ENCODE peak calls at places on chromosomes 5 and 9, in five cellular contexts. E, K, H, Q and V are unnamed samples.

GRCh38 chr5:62284946-62285891 is 20.8 kb upstream of the KIF2A start:
- DNase-seq in K (no peak), H (no peak), Q (no peak), E (no peak), V (no peak)

GRCh38 chr9:20579544-20580309 is 42.6 kb downstream of the MLLT3 start:
- DNase-seq in K (no peak), H (no peak), E (no peak), Q (no peak), V (no peak)

GRCh38 chr5:57422993-57423392 is 59.6 kb downstream of the ACTBL2 start:
- DNase-seq in H (peak; percentile 69), K (no peak), Q (no peak), E (no peak), V (no peak)

GRCh38 chr9:74609671-74610416 is 112.7 kb downstream of the RORB start:
- DNase-seq in Q (no peak), K (no peak), E (peak; percentile 46), H (no peak), V (no peak)

GRCh38 chr5:132083065-132083678 is 9.6 kb downstream of the CSF2 start:
- DNase-seq in E (no peak), H (no peak), K (no peak), Q (no peak), V (no peak)

GRCh38 chr5:170302729-170303501 is 5.3 kb upstream of the LCP2 start:
- DNase-seq in K (no peak), Q (peak; percentile 62), E (no peak), H (peak; percentile 63), V (no peak)

GRCh38 chr5:174751154-174751990 is 27.0 kb downstream of the MSX2 start:
- DNase-seq in Q (no peak), K (no peak), E (peak; percentile 81), H (no peak), V (no peak)

GRCh38 chr9:86720893-86721698 is 226.2 kb downstream of the GAS1 start:
- DNase-seq in Q (peak; percentile 31), K (no peak), H (no peak), E (peak; percentile 37), V (no peak)

GRCh38 chr9:123044556-123044955 is 11.1 kb downstream of the GPR21 start:
- DNase-seq in K (peak; percentile 90), Q (no peak), E (no peak), H (no peak), V (no peak)

GRCh38 chr5:69368458-69369368 is 607 bp downstream of the AK6 start:
- DNase-seq in H (no peak), E (peak; percentile 51), Q (no peak), K (peak; percentile 56), V (no peak)

GRCh38 chr9:75369989-75370388 is 281.7 kb downstream of the OSTF1 start:
- DNase-seq in Q (no peak), E (no peak), H (no peak), K (no peak), V (no peak)

GRCh38 chr9:114592356-114592755 is 4.8 kb downstream of the ATP6V1G1 start:
- DNase-seq in K (no peak), H (no peak), Q (no peak), E (peak; percentile 54), V (no peak)

GRCh38 chr9:131954299-131954698 is 125.4 kb downstream of the MED27 start:
- DNase-seq in K (no peak), E (peak; percentile 71), H (no peak), Q (no peak), V (no peak)

GRCh38 chr9:128048663-128049062 is 18.5 kb downstream of the NAIF1 start:
- DNase-seq in H (no peak), E (no peak), Q (no peak), K (no peak), V (no peak)

GRCh38 chr5:124162782-124163532 is 583.5 kb downstream of the ZNF608 start:
- DNase-seq in H (peak; percentile 32), E (no peak), Q (no peak), K (no peak), V (no peak)

GRCh38 chr5:17217421-17218352 is at the start of gene BASP1:
- DNase-seq in E (peak; percentile 88), H (peak; percentile 73), K (peak; percentile 82), Q (peak; percentile 73), V (no peak)

GRCh38 chr9:35575478-35575877 is 29.6 kb upstream of the TESK1 start:
- DNase-seq in Q (no peak), H (no peak), E (no peak), K (no peak), V (no peak)

GRCh38 chr9:35577486-35577885 is 27.6 kb upstream of the TESK1 start:
- DNase-seq in Q (no peak), H (no peak), E (no peak), K (no peak), V (no peak)

GRCh38 chr9:35574578-35575104 is 30.4 kb upstream of the TESK1 start:
- DNase-seq in H (no peak), K (no peak), E (no peak), Q (no peak), V (no peak)

GRCh38 chr9:35579130-35579529 is 25.9 kb upstream of the TESK1 start:
- DNase-seq in Q (no peak), K (no peak), E (no peak), H (no peak), V (no peak)
- H3K27ac ChIP-seq in Q (no peak overlapping the region), K (no peak overlapping the region), E (no peak overlapping the region), H (no peak overlapping the region), V (no peak overlapping the region)

GRCh38 chr5:14109771-14110170 is 33.4 kb upstream of the TRIO start:
- DNase-seq in Q (no peak), K (peak; percentile 17), H (no peak), E (no peak), V (no peak)

GRCh38 chr5:14110196-14110595 is 32.9 kb upstream of the TRIO start:
- DNase-seq in K (peak; percentile 30), E (no peak), H (no peak), Q (no peak), V (no peak)

GRCh38 chr5:14107536-14107935 is 35.6 kb upstream of the TRIO start:
- DNase-seq in H (no peak), E (no peak), K (peak; percentile 20), Q (no peak), V (no peak)

GRCh38 chr5:14109041-14109747 is 33.9 kb upstream of the TRIO start:
- DNase-seq in Q (peak; percentile 55), E (no peak), H (no peak), K (peak; percentile 51), V (no peak)

GRCh38 chr5:14108170-14108996 is 34.8 kb upstream of the TRIO start:
- DNase-seq in Q (peak; percentile 29), K (peak; percentile 91), H (peak; percentile 44), E (peak; percentile 92), V (no peak)
- H3K27ac ChIP-seq in Q (no peak overlapping the region), K (peak overlapping the region; percentile 74), H (no peak overlapping the region), E (peak overlapping the region; percentile 4), V (peak overlapping the region; percentile 49)

DNA sequence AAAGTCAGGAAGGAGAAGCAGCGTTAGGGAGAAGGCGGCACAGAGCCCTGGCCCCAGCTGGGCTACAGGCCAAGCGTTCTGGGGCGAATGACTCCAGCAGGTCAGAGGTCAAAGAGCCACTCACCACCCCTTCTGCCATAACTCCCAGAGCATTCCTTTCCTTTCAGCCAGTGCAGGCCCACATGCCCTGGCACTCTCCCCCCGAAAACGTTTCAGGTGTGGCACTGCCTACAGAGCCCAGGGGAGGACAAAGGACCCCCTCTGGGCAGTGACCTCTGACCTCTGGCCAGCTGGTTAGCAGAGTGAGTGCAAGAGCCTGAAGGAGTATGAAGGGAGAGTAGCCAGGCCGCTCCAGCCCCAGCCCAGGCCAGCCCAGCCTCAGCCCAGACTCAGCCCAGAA is 4.9 kb downstream of the ABCA2 start:
- DNase-seq in K (no peak), Q (no peak), H (no peak), E (no peak), V (no peak)
- H3K27ac ChIP-seq in K (no peak overlapping the region), Q (no peak overlapping the region), H (no peak overlapping the region), E (no peak overlapping the region), V (no peak overlapping the region)

DNA sequence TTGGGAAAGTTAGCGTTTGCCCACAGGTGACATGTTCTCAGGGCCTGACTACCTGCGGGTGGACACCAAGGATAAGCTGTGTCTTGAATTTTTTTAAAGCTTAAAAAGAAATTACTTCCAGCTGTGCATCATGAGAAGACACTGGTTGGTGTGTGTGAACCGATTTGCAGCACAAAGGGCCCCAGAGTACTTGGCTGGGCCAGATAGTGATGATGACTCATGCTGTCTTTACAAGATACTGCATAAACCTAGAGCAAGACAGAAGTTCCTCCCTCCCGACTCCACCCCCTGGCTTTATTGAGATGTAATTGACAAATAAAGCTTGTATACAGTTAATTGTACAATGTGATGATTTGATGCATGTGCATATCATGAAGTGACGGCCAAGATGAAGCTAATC is 212.8 kb downstream of the NXNL2 start:
- DNase-seq in K (peak; percentile 94), E (peak; percentile 24), Q (no peak), H (peak; percentile 28), V (no peak)
- H3K27ac ChIP-seq in K (peak overlapping the region; percentile 65), E (no peak overlapping the region), Q (no peak overlapping the region), H (peak overlapping the region; percentile 85), V (peak overlapping the region; percentile 46)

GRCh38 chr9:97038551-97038908 is 412 bp downstream of the CTSV start:
- DNase-seq in K (no peak), Q (no peak), H (no peak), E (no peak), V (no peak)
- H3K27ac ChIP-seq in K (no peak overlapping the region), Q (no peak overlapping the region), H (no peak overlapping the region), E (no peak overlapping the region), V (no peak overlapping the region)

DNA sequence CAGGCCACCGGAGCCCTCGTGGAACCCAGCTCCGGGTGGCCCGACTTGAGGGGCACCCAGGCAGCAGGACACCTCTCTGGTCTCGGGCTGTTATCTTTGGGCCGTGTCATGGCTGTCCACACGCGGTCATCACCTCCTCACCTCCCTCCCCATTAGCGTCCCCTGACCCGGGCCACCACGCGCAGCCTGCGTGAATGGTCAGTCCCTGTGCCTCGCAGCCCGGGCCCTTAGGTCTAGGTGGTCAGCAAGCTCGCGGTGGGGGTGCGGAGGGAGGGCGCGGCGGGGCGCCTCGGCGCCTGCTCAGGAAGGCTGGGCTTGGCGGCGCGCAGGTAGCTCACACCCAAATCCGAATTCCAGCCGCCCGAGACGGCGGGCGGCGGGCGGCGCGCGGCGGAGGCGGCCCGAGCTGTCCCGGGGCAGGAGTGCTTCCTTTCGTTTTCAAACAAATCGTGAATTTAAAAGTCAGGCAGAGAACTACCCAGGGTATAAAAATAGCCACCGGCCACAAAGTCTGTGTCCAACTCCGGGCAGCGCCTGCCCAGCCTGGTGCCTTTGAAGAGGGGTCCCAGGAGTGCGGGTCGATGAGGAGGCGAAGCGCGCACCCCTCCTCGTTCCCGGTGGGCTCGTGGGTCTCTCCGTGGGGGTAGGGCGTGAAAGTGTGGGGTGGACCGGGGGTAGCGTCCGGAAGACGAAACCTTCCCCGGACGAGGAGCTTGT is 1.0 kb upstream of the RXRA start:
- DNase-seq in H (peak; percentile 61), K (peak; percentile 49), E (peak; percentile 62), Q (peak; percentile 65), V (no peak)
- H3K27ac ChIP-seq in H (peak overlapping the region; percentile 97), K (peak overlapping the region; percentile 83), E (no peak overlapping the region), Q (peak overlapping the region; percentile 98), V (peak overlapping the region; percentile 98)

GRCh38 chr5:119323630-119324000 is 32.2 kb upstream of the TNFAIP8 start:
- DNase-seq in E (no peak), K (peak; percentile 60), H (no peak), Q (no peak), V (no peak)
- H3K27ac ChIP-seq in E (no peak overlapping the region), K (peak overlapping the region; percentile 78), H (peak overlapping the region; percentile 53), Q (peak overlapping the region; percentile 48), V (peak overlapping the region; percentile 44)

GRCh38 chr5:173328896-173329369 is 719 bp upstream of the STC2 start:
- DNase-seq in H (no peak), K (peak; percentile 67), Q (no peak), E (peak; percentile 78), V (no peak)
- H3K27ac ChIP-seq in H (peak overlapping the region; percentile 76), K (peak overlapping the region; percentile 82), Q (peak overlapping the region; percentile 86), E (peak overlapping the region; percentile 99), V (no peak overlapping the region)

GRCh38 chr9:22088372-22089063 is 79.4 kb upstream of the CDKN2B start:
- DNase-seq in H (no peak), Q (no peak), E (no peak), K (no peak), V (no peak)
- H3K27ac ChIP-seq in H (no peak overlapping the region), Q (no peak overlapping the region), E (no peak overlapping the region), K (no peak overlapping the region), V (no peak overlapping the region)